ENCODE peak calls at places on chromosomes 7 and 10, in four cellular contexts. One of them, this sample, is unnamed.

GRCh38 chr10:70135684-70136083 is 3.1 kb upstream of the AIFM2 start:
- DNase-seq in GM23248: no peak
- DNase-seq in prostate gland: no peak
- DNase-seq in MM.1S: no peak
- DNase-seq in this sample: no peak

GRCh38 chr10:865924-866576 is 65.5 kb downstream of the LARP4B start:
- DNase-seq in GM23248: no peak
- DNase-seq in prostate gland: no peak
- DNase-seq in MM.1S: peak; percentile 56
- DNase-seq in this sample: no peak

GRCh38 chr7:72710983-72711382 is 117.0 kb downstream of the TYW1B start:
- DNase-seq in GM23248: no peak
- DNase-seq in prostate gland: no peak
- DNase-seq in MM.1S: no peak
- DNase-seq in this sample: no peak

GRCh38 chr10:110358278-110358677 is 53.6 kb upstream of the SMNDC1 start:
- DNase-seq in GM23248: no peak
- DNase-seq in prostate gland: no peak
- DNase-seq in MM.1S: peak; percentile 83
- DNase-seq in this sample: no peak

GRCh38 chr7:106110885-106111670 is 1.0 kb downstream of the SYPL1 start:
- DNase-seq in GM23248: peak; percentile 59
- DNase-seq in prostate gland: no peak
- DNase-seq in MM.1S: peak; percentile 47
- DNase-seq in this sample: peak; percentile 36

GRCh38 chr10:77214799-77215198 is 422.8 kb downstream of the KCNMA1 start:
- DNase-seq in GM23248: no peak
- DNase-seq in prostate gland: no peak
- DNase-seq in MM.1S: no peak
- DNase-seq in this sample: no peak

GRCh38 chr10:24858244-24858907 is 94.0 kb downstream of the PRTFDC1 start:
- DNase-seq in GM23248: peak; percentile 77
- DNase-seq in prostate gland: no peak
- DNase-seq in MM.1S: peak; percentile 64
- DNase-seq in this sample: peak; percentile 89

GRCh38 chr7:40200791-40201190 is 66.0 kb downstream of the SUGCT start:
- DNase-seq in GM23248: peak; percentile 86
- DNase-seq in prostate gland: no peak
- DNase-seq in MM.1S: no peak
- DNase-seq in this sample: no peak

GRCh38 chr10:9823268-9823930 is 1194.3 kb upstream of the CELF2 start:
- DNase-seq in GM23248: peak; percentile 11
- DNase-seq in prostate gland: no peak
- DNase-seq in MM.1S: no peak
- DNase-seq in this sample: no peak

DNA sequence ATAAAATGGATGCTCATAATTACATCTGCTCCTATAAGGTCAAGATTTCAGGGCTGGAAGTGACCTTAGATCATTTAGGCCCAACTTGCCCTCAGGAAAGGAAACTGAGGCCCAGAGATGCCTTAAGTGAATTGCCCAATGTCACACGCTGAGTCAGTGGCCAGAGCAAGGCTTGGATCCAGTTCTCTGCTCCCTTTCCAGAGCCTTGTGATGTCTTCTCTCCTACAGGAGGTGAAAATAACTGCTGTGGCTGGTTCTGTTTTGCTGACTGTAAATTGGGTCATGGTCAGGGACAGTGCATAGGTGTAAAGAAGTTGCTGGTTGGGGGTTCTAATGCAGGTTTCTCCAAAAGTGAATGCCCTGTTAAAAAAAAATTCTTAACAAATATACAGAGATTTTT is 91.3 kb downstream of the TCF7L2 start:
- DNase-seq in GM23248: peak; percentile 50
- DNase-seq in prostate gland: no peak
- DNase-seq in MM.1S: no peak
- DNase-seq in this sample: no peak
- H3K36me3 ChIP-seq in GM23248: peaks cover 11% of the 10 kb centered on the region
- H3K36me3 ChIP-seq in prostate gland: no peaks in the 10 kb centered on the region
- H3K36me3 ChIP-seq in MM.1S: no peaks in the 10 kb centered on the region
- H3K36me3 ChIP-seq in this sample: no peaks in the 10 kb centered on the region

GRCh38 chr10:93406367-93407145 is 75.6 kb downstream of the MYOF start:
- DNase-seq in GM23248: peak; percentile 32
- DNase-seq in prostate gland: no peak
- DNase-seq in MM.1S: no peak
- DNase-seq in this sample: peak; percentile 32

GRCh38 chr10:93402192-93402591 is 79.9 kb downstream of the MYOF start:
- DNase-seq in GM23248: no peak
- DNase-seq in prostate gland: no peak
- DNase-seq in MM.1S: no peak
- DNase-seq in this sample: no peak

GRCh38 chr10:93403152-93403551 is 79.0 kb downstream of the MYOF start:
- DNase-seq in GM23248: no peak
- DNase-seq in prostate gland: no peak
- DNase-seq in MM.1S: no peak
- DNase-seq in this sample: no peak

GRCh38 chr10:93408788-93409187 is 73.3 kb downstream of the MYOF start:
- DNase-seq in GM23248: no peak
- DNase-seq in prostate gland: no peak
- DNase-seq in MM.1S: no peak
- DNase-seq in this sample: no peak

DNA sequence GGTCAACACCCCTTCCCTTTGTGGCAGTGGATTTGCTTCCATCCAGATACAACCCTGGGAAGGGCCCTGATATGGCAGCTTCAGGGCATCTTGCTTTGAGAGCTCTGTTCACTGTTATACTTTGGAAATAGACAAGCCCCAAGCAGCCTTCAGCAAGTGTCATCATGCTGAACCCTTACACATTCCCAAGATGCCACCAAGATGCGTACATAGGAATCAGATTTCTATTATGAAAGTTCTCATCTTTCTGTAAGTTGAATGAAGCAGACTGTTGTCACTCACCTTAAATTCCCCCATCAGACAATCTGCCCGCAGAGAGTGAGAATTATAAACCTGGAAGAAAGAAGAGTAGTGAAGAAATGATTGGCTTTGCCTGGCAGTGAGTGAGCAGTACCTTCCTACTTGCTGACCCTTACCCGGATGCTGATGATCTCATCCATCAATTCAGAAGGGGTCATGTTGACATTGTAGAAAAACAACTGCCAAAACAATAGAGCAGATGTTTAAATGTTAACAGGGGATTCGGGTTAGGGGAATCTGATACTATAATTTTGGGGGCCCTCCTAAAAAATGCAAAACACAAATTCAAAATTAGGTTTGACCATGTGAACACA is 78.3 kb downstream of the MYOF start:
- DNase-seq in GM23248: no peak
- DNase-seq in prostate gland: no peak
- DNase-seq in MM.1S: no peak
- DNase-seq in this sample: no peak
- H3K36me3 ChIP-seq in GM23248: peaks cover 86% of the 10 kb centered on the region
- H3K36me3 ChIP-seq in prostate gland: peaks cover 2% of the 10 kb centered on the region
- H3K36me3 ChIP-seq in MM.1S: no peaks in the 10 kb centered on the region
- H3K36me3 ChIP-seq in this sample: no peaks in the 10 kb centered on the region

DNA sequence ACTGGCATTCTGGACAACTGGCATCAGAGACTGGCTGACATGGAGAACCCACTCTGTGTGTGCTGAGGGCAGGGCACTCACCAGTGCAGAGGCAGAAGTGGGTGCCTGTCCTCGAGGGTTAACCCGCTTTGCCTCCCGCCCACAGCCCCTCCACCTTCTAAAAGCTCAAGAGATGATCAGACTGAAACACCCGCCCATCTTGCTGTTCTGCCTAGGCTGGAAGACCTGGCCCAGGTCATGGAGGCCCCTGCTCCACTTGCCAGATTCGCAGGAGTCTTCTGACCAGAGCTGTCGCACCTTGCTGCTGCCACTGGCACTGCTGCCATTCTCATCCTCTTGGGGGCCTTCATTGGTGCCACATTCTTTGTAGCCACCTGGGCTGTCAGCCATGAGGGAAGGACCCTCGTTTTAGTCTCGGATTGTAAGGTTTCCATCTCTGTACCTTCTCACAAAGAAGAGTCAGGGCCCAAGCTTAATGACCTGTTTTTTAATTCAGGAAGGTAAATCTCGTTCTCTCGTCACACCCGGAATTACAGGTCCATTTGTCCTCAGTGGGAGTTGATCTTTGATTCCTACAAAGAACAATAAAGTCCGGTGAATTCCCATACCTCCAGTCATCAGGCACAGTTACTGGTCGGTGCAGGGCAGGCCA is 1.9 kb downstream of the CYREN start:
- DNase-seq in GM23248: no peak
- DNase-seq in prostate gland: no peak
- DNase-seq in MM.1S: no peak
- DNase-seq in this sample: no peak
- H3K36me3 ChIP-seq in GM23248: peaks cover 7% of the 10 kb centered on the region
- H3K36me3 ChIP-seq in prostate gland: peaks cover 4% of the 10 kb centered on the region
- H3K36me3 ChIP-seq in MM.1S: peaks cover 30% of the 10 kb centered on the region
- H3K36me3 ChIP-seq in this sample: peaks cover 30% of the 10 kb centered on the region

GRCh38 chr10:62077330-62078015 is 176.0 kb downstream of the ARID5B start:
- DNase-seq in GM23248: no peak
- DNase-seq in prostate gland: no peak
- DNase-seq in MM.1S: no peak
- DNase-seq in this sample: no peak

GRCh38 chr10:62082270-62082669 is 180.8 kb downstream of the ARID5B start:
- DNase-seq in GM23248: no peak
- DNase-seq in prostate gland: no peak
- DNase-seq in MM.1S: no peak
- DNase-seq in this sample: no peak

GRCh38 chr10:62080905-62081304 is 179.4 kb downstream of the ARID5B start:
- DNase-seq in GM23248: no peak
- DNase-seq in prostate gland: no peak
- DNase-seq in MM.1S: no peak
- DNase-seq in this sample: no peak

GRCh38 chr10:62081322-62081945 is 179.9 kb downstream of the ARID5B start:
- DNase-seq in GM23248: peak; percentile 59
- DNase-seq in prostate gland: no peak
- DNase-seq in MM.1S: no peak
- DNase-seq in this sample: peak; percentile 49

DNA sequence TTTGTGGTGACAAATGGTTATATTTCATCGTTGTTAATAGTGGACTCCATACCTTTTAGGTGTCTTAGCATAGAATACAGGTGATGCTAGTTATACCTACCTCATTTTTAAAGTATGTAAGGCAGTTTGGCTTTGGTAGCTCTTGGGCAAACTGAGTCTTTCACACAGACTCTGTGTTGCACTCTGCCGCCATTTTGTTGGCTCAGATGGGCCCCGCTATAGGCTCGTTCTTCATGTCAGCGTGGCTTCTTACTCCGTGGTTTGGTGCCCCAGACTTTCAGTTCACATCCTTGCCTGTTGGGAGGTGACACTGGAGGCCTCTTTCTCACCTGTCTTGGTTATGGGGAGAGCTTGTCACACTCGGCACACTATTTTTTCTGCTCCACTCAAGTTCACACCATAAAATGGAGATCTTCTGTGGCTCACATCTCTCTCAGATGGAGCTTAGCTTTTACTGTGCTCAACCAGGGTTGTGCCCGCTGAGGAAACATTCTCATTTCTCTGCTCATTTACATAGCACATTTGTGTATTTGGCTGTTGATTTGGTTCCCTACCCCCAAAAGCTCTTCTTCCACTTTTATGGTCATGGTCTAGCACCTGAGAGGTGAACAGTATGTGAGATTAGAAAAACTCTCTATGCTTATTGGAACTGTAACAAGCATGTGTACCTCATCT is 178.5 kb downstream of the ARID5B start:
- DNase-seq in GM23248: no peak
- DNase-seq in prostate gland: no peak
- DNase-seq in MM.1S: no peak
- DNase-seq in this sample: no peak
- H3K36me3 ChIP-seq in GM23248: peaks cover 28% of the 10 kb centered on the region
- H3K36me3 ChIP-seq in prostate gland: no peaks in the 10 kb centered on the region
- H3K36me3 ChIP-seq in MM.1S: peaks cover 9% of the 10 kb centered on the region
- H3K36me3 ChIP-seq in this sample: peaks cover under 1% of the 10 kb centered on the region

GRCh38 chr7:155662343-155663043 is 18.0 kb downstream of the RBM33 start:
- DNase-seq in GM23248: no peak
- DNase-seq in prostate gland: no peak
- DNase-seq in MM.1S: no peak
- DNase-seq in this sample: no peak
- H3K36me3 ChIP-seq in GM23248: no peaks in the 10 kb centered on the region
- H3K36me3 ChIP-seq in prostate gland: no peaks in the 10 kb centered on the region
- H3K36me3 ChIP-seq in MM.1S: peaks cover 13% of the 10 kb centered on the region
- H3K36me3 ChIP-seq in this sample: no peaks in the 10 kb centered on the region

This sample was measured in A673.